ENCODE peak calls at places on chromosomes 3 and 15, in six cellular contexts. R, C, T, S, D and I are unnamed samples.

GRCh38 chr3:123698813-123699212 is 114.0 kb upstream of the HACD2 start:
- DNase-seq in R (no peak), S (no peak), D (no peak), T (no peak), C (peak), I (no peak)

GRCh38 chr3:43923101-43923979 is 232.6 kb downstream of the ABHD5 start:
- DNase-seq in C (peak), D (no peak), T (peak), S (no peak), R (no peak), I (peak)

GRCh38 chr15:70083946-70084345 is 13.8 kb downstream of the TLE3 start:
- DNase-seq in D (no peak), S (no peak), R (no peak), C (no peak), T (no peak), I (no peak)

GRCh38 chr15:88707766-88708165 is 69.0 kb downstream of the ISG20 start:
- DNase-seq in S (no peak), D (peak), R (no peak), T (no peak), C (peak), I (no peak)

GRCh38 chr3:106534206-106534605 is 665.4 kb upstream of the CBLB start:
- DNase-seq in T (no peak), D (peak), C (no peak), S (no peak), R (no peak), I (no peak)

GRCh38 chr3:101865751-101866509 is 16.6 kb downstream of the NFKBIZ start:
- DNase-seq in D (no peak), R (no peak), S (no peak), C (no peak), T (no peak), I (no peak)

GRCh38 chr3:196323723-196324122 is 5.7 kb upstream of the DYNLT2B start:
- DNase-seq in D (no peak), C (no peak), T (no peak), R (no peak), S (no peak), I (no peak)

GRCh38 chr3:98806583-98806982 is 43.4 kb downstream of the ST3GAL6 start:
- DNase-seq in T (no peak), D (no peak), S (no peak), C (no peak), R (no peak), I (no peak)

GRCh38 chr3:39038165-39038564 is 13.6 kb downstream of the SCN11A start:
- DNase-seq in C (no peak), R (no peak), D (peak), T (no peak), S (no peak), I (no peak)